ENCODE peak calls at places on chromosomes 2 and 18, in six cellular contexts. W, L, G, A, F and S are unnamed samples.

GRCh38 chr2:239469101-239469960 is 68.5 kb upstream of the HDAC4 start:
- DNase-seq in W (no peak), L (no peak), G (no peak), A (no peak), F (no peak), S (peak)

GRCh38 chr2:46066116-46066515 is 231.1 kb upstream of the EPAS1 start:
- DNase-seq in W (no peak), L (no peak), G (no peak), A (no peak), F (no peak), S (no peak)

GRCh38 chr2:228615501-228615900 is 434.0 kb upstream of the SPHKAP start:
- DNase-seq in W (no peak), L (no peak), G (no peak), A (no peak), F (no peak), S (no peak)

GRCh38 chr2:191860760-191861466 is 14.0 kb upstream of the CAVIN2 start:
- DNase-seq in W (no peak), L (no peak), G (no peak), A (no peak), F (no peak), S (no peak)

GRCh38 chr2:227813229-227813561 is 447 bp upstream of the CCL20 start:
- DNase-seq in W (no peak), L (no peak), G (no peak), A (no peak), F (no peak), S (no peak)

GRCh38 chr18:58152216-58152615 is 108.2 kb downstream of the NEDD4L start:
- DNase-seq in W (no peak), L (no peak), G (no peak), A (no peak), F (no peak), S (no peak)

GRCh38 chr2:75994759-75995158 is 284.0 kb upstream of the GCFC2 start:
- DNase-seq in W (no peak), L (no peak), G (no peak), A (no peak), F (no peak), S (no peak)

GRCh38 chr2:160319700-160320099 is 119.6 kb upstream of the ITGB6 start:
- DNase-seq in W (no peak), L (no peak), G (no peak), A (no peak), F (no peak), S (no peak)

GRCh38 chr2:40341198-40341597 is 110.7 kb downstream of the SLC8A1 start:
- DNase-seq in W (no peak), L (no peak), G (no peak), A (no peak), F (no peak), S (no peak)

GRCh38 chr2:66432801-66433694 is 1.9 kb upstream of the MEIS1 start:
- DNase-seq in W (peak), L (peak), G (peak), A (peak), F (no peak), S (peak)

GRCh38 chr2:162113771-162114168 is 38.3 kb downstream of the GCG start:
- DNase-seq in W (no peak), L (no peak), G (no peak), A (no peak), F (no peak), S (no peak)

GRCh38 chr2:216827073-216827725 is 32.7 kb downstream of the TNP1 start:
- DNase-seq in W (no peak), L (no peak), G (no peak), A (no peak), F (no peak), S (peak)

GRCh38 chr18:70376914-70377258 is 88.0 kb downstream of the SOCS6 start:
- DNase-seq in W (no peak), L (no peak), G (no peak), A (no peak), F (no peak), S (no peak)